ENCODE peak calls at places on chromosome 7, in nine cellular contexts. One of them, this sample, is unnamed.

GRCh38 chr7:134141868-134142264 is 14.7 kb downstream of the LRGUK start:
- DNase-seq in stimulated activated CD4-positive, alpha-beta T cell treated with anti-CD3 and anti-CD28 coated beads, Interleukin-2, amount 100 ng/mL, for 48 hours: no peak
- DNase-seq in ACHN: no peak
- DNase-seq in progenitor cell of endocrine pancreas: no peak
- DNase-seq in IMR-90: no peak
- DNase-seq in activated T-cell treated with anti-CD3 and anti-CD28 coated beads for 24 hours: no peak
- DNase-seq in kidney tubule cell: no peak
- DNase-seq in cardiac muscle cell: no peak
- DNase-seq in Right ventricle myocardium inferior: no peak
- DNase-seq in this sample: no peak

GRCh38 chr7:30911561-30911969 is at the start of gene AQP1:
- DNase-seq in stimulated activated CD4-positive, alpha-beta T cell treated with anti-CD3 and anti-CD28 coated beads, Interleukin-2, amount 100 ng/mL, for 48 hours: no peak
- DNase-seq in ACHN: no peak
- DNase-seq in progenitor cell of endocrine pancreas: no peak
- DNase-seq in IMR-90: no peak
- DNase-seq in activated T-cell treated with anti-CD3 and anti-CD28 coated beads for 24 hours: no peak
- DNase-seq in kidney tubule cell: peak
- DNase-seq in cardiac muscle cell: peak
- DNase-seq in Right ventricle myocardium inferior: peak
- DNase-seq in this sample: no peak

GRCh38 chr7:7207876-7208275 is 25.5 kb downstream of the C1GALT1 start:
- DNase-seq in stimulated activated CD4-positive, alpha-beta T cell treated with anti-CD3 and anti-CD28 coated beads, Interleukin-2, amount 100 ng/mL, for 48 hours: no peak
- DNase-seq in ACHN: no peak
- DNase-seq in progenitor cell of endocrine pancreas: no peak
- DNase-seq in IMR-90: peak
- DNase-seq in activated T-cell treated with anti-CD3 and anti-CD28 coated beads for 24 hours: no peak
- DNase-seq in kidney tubule cell: no peak
- DNase-seq in cardiac muscle cell: no peak
- DNase-seq in Right ventricle myocardium inferior: no peak
- DNase-seq in this sample: peak

GRCh38 chr7:27745064-27745583 is 5.2 kb downstream of the TAX1BP1 start:
- DNase-seq in stimulated activated CD4-positive, alpha-beta T cell treated with anti-CD3 and anti-CD28 coated beads, Interleukin-2, amount 100 ng/mL, for 48 hours: no peak
- DNase-seq in ACHN: peak
- DNase-seq in progenitor cell of endocrine pancreas: no peak
- DNase-seq in IMR-90: peak
- DNase-seq in activated T-cell treated with anti-CD3 and anti-CD28 coated beads for 24 hours: no peak
- DNase-seq in kidney tubule cell: peak
- DNase-seq in cardiac muscle cell: peak
- DNase-seq in Right ventricle myocardium inferior: no peak
- DNase-seq in this sample: peak

GRCh38 chr7:537911-538634 is 18.4 kb upstream of the PDGFA start:
- DNase-seq in stimulated activated CD4-positive, alpha-beta T cell treated with anti-CD3 and anti-CD28 coated beads, Interleukin-2, amount 100 ng/mL, for 48 hours: no peak
- DNase-seq in ACHN: peak
- DNase-seq in progenitor cell of endocrine pancreas: no peak
- DNase-seq in IMR-90: peak
- DNase-seq in activated T-cell treated with anti-CD3 and anti-CD28 coated beads for 24 hours: no peak
- DNase-seq in kidney tubule cell: peak
- DNase-seq in cardiac muscle cell: peak
- DNase-seq in Right ventricle myocardium inferior: no peak
- DNase-seq in this sample: no peak

GRCh38 chr7:104848386-104848990 is 165.5 kb upstream of the KMT2E start:
- DNase-seq in stimulated activated CD4-positive, alpha-beta T cell treated with anti-CD3 and anti-CD28 coated beads, Interleukin-2, amount 100 ng/mL, for 48 hours: peak
- DNase-seq in ACHN: peak
- DNase-seq in progenitor cell of endocrine pancreas: peak
- DNase-seq in IMR-90: peak
- DNase-seq in activated T-cell treated with anti-CD3 and anti-CD28 coated beads for 24 hours: peak
- DNase-seq in kidney tubule cell: peak
- DNase-seq in cardiac muscle cell: peak
- DNase-seq in Right ventricle myocardium inferior: no peak
- DNase-seq in this sample: peak

GRCh38 chr7:95011156-95011928 is 103.9 kb downstream of the PPP1R9A start:
- DNase-seq in stimulated activated CD4-positive, alpha-beta T cell treated with anti-CD3 and anti-CD28 coated beads, Interleukin-2, amount 100 ng/mL, for 48 hours: no peak
- DNase-seq in ACHN: peak
- DNase-seq in progenitor cell of endocrine pancreas: no peak
- DNase-seq in IMR-90: peak
- DNase-seq in activated T-cell treated with anti-CD3 and anti-CD28 coated beads for 24 hours: no peak
- DNase-seq in kidney tubule cell: peak
- DNase-seq in cardiac muscle cell: no peak
- DNase-seq in Right ventricle myocardium inferior: no peak
- DNase-seq in this sample: no peak

GRCh38 chr7:6209340-6209739 is 63.1 kb downstream of the CYTH3 start:
- DNase-seq in stimulated activated CD4-positive, alpha-beta T cell treated with anti-CD3 and anti-CD28 coated beads, Interleukin-2, amount 100 ng/mL, for 48 hours: no peak
- DNase-seq in ACHN: no peak
- DNase-seq in progenitor cell of endocrine pancreas: no peak
- DNase-seq in IMR-90: no peak
- DNase-seq in activated T-cell treated with anti-CD3 and anti-CD28 coated beads for 24 hours: no peak
- DNase-seq in kidney tubule cell: no peak
- DNase-seq in cardiac muscle cell: no peak
- DNase-seq in Right ventricle myocardium inferior: no peak
- DNase-seq in this sample: no peak